ENCODE peak calls at places on chromosomes 6 and 20, in five cellular contexts. One of them, this sample, is unnamed.

GRCh38 chr6:36387440-36388303 is at the start of gene ETV7:
- DNase-seq in C1 segment of cervical spinal cord: no peak
- DNase-seq in activated CD8-positive, alpha-beta memory T cell treated with anti-CD3 and anti-CD28 coated beads, Interleukin-2, amount 50 U/mL, for 4 hours: peak
- DNase-seq in glutamatergic neuron: no peak
- DNase-seq in NCI-H510A: no peak
- DNase-seq in this sample: no peak

GRCh38 chr6:26003102-26003694 is 40.6 kb downstream of the TRIM38 start:
- DNase-seq in glutamatergic neuron: peak
- DNase-seq in C1 segment of cervical spinal cord: no peak
- DNase-seq in activated CD8-positive, alpha-beta memory T cell treated with anti-CD3 and anti-CD28 coated beads, Interleukin-2, amount 50 U/mL, for 4 hours: peak
- DNase-seq in NCI-H510A: no peak
- DNase-seq in this sample: peak

GRCh38 chr20:31877684-31878083 is 7.2 kb downstream of the TTLL9 start:
- DNase-seq in activated CD8-positive, alpha-beta memory T cell treated with anti-CD3 and anti-CD28 coated beads, Interleukin-2, amount 50 U/mL, for 4 hours: no peak
- DNase-seq in glutamatergic neuron: no peak
- DNase-seq in C1 segment of cervical spinal cord: no peak
- DNase-seq in NCI-H510A: no peak
- DNase-seq in this sample: no peak

GRCh38 chr6:33781105-33781975 is 7.6 kb downstream of the LEMD2 start:
- DNase-seq in activated CD8-positive, alpha-beta memory T cell treated with anti-CD3 and anti-CD28 coated beads, Interleukin-2, amount 50 U/mL, for 4 hours: no peak
- DNase-seq in glutamatergic neuron: no peak
- DNase-seq in NCI-H510A: no peak
- DNase-seq in C1 segment of cervical spinal cord: no peak
- DNase-seq in this sample: no peak

GRCh38 chr20:34549291-34549928 is 9.1 kb upstream of the MAP1LC3A start:
- DNase-seq in glutamatergic neuron: no peak
- DNase-seq in C1 segment of cervical spinal cord: no peak
- DNase-seq in NCI-H510A: peak
- DNase-seq in activated CD8-positive, alpha-beta memory T cell treated with anti-CD3 and anti-CD28 coated beads, Interleukin-2, amount 50 U/mL, for 4 hours: no peak
- DNase-seq in this sample: no peak

GRCh38 chr6:37547564-37548061 is 47.9 kb upstream of the CCDC167 start:
- DNase-seq in activated CD8-positive, alpha-beta memory T cell treated with anti-CD3 and anti-CD28 coated beads, Interleukin-2, amount 50 U/mL, for 4 hours: no peak
- DNase-seq in C1 segment of cervical spinal cord: no peak
- DNase-seq in glutamatergic neuron: no peak
- DNase-seq in NCI-H510A: no peak
- DNase-seq in this sample: no peak

GRCh38 chr20:38875170-38875993 is 50.8 kb upstream of the FAM83D start:
- DNase-seq in activated CD8-positive, alpha-beta memory T cell treated with anti-CD3 and anti-CD28 coated beads, Interleukin-2, amount 50 U/mL, for 4 hours: peak
- DNase-seq in NCI-H510A: no peak
- DNase-seq in C1 segment of cervical spinal cord: no peak
- DNase-seq in glutamatergic neuron: no peak
- DNase-seq in this sample: no peak

GRCh38 chr6:37038297-37039198 is 33.1 kb downstream of the FGD2 start:
- DNase-seq in NCI-H510A: no peak
- DNase-seq in C1 segment of cervical spinal cord: no peak
- DNase-seq in glutamatergic neuron: no peak
- DNase-seq in activated CD8-positive, alpha-beta memory T cell treated with anti-CD3 and anti-CD28 coated beads, Interleukin-2, amount 50 U/mL, for 4 hours: no peak
- DNase-seq in this sample: peak

GRCh38 chr20:18909254-18909653 is 95.7 kb downstream of the SCP2D1 start:
- DNase-seq in NCI-H510A: no peak
- DNase-seq in activated CD8-positive, alpha-beta memory T cell treated with anti-CD3 and anti-CD28 coated beads, Interleukin-2, amount 50 U/mL, for 4 hours: no peak
- DNase-seq in glutamatergic neuron: no peak
- DNase-seq in C1 segment of cervical spinal cord: no peak
- DNase-seq in this sample: no peak